ENCODE peak calls at places on chromosomes 3 and 15, in four cellular contexts. One of them, this sample, is unnamed.

GRCh38 chr15:67882487-67883227 is 42.8 kb upstream of the RNU6-1 start:
- DNase-seq in stimulated activated CD4-positive, alpha-beta T cell treated with anti-CD3 and anti-CD28 coated beads, Interleukin-1b, Interleukin-23, amount 100 ng/mL, for 48 hours: no peak
- DNase-seq in mesenteric fat pad: no peak
- DNase-seq in fibroblast of pulmonary artery: peak; percentile 45
- DNase-seq in this sample: no peak

GRCh38 chr3:153043729-153044314 is 118.2 kb upstream of the RAP2B start:
- DNase-seq in stimulated activated CD4-positive, alpha-beta T cell treated with anti-CD3 and anti-CD28 coated beads, Interleukin-1b, Interleukin-23, amount 100 ng/mL, for 48 hours: no peak
- DNase-seq in mesenteric fat pad: no peak
- DNase-seq in fibroblast of pulmonary artery: peak; percentile 76
- DNase-seq in this sample: no peak

GRCh38 chr3:2061360-2061759 is 37.3 kb upstream of the CNTN4 start:
- DNase-seq in stimulated activated CD4-positive, alpha-beta T cell treated with anti-CD3 and anti-CD28 coated beads, Interleukin-1b, Interleukin-23, amount 100 ng/mL, for 48 hours: no peak
- DNase-seq in mesenteric fat pad: no peak
- DNase-seq in fibroblast of pulmonary artery: no peak
- DNase-seq in this sample: no peak

GRCh38 chr15:84819291-84819768 is 2.2 kb downstream of the ALPK3 start:
- DNase-seq in stimulated activated CD4-positive, alpha-beta T cell treated with anti-CD3 and anti-CD28 coated beads, Interleukin-1b, Interleukin-23, amount 100 ng/mL, for 48 hours: no peak
- DNase-seq in mesenteric fat pad: peak; percentile 57
- DNase-seq in fibroblast of pulmonary artery: no peak
- DNase-seq in this sample: no peak

GRCh38 chr3:110577856-110578255 is 493.8 kb upstream of the NECTIN3 start:
- DNase-seq in stimulated activated CD4-positive, alpha-beta T cell treated with anti-CD3 and anti-CD28 coated beads, Interleukin-1b, Interleukin-23, amount 100 ng/mL, for 48 hours: no peak
- DNase-seq in mesenteric fat pad: no peak
- DNase-seq in fibroblast of pulmonary artery: no peak
- DNase-seq in this sample: no peak

GRCh38 chr3:197021231-197021630 is 8.4 kb downstream of the MELTF start:
- DNase-seq in stimulated activated CD4-positive, alpha-beta T cell treated with anti-CD3 and anti-CD28 coated beads, Interleukin-1b, Interleukin-23, amount 100 ng/mL, for 48 hours: no peak
- DNase-seq in mesenteric fat pad: peak; percentile 79
- DNase-seq in fibroblast of pulmonary artery: no peak
- DNase-seq in this sample: no peak

GRCh38 chr3:50340404-50341329 is at the start of gene RASSF1:
- DNase-seq in stimulated activated CD4-positive, alpha-beta T cell treated with anti-CD3 and anti-CD28 coated beads, Interleukin-1b, Interleukin-23, amount 100 ng/mL, for 48 hours: peak; percentile 60
- DNase-seq in mesenteric fat pad: peak; percentile 94
- DNase-seq in fibroblast of pulmonary artery: peak; percentile 41
- DNase-seq in this sample: no peak

GRCh38 chr3:181567446-181568075 is 144.2 kb upstream of the SOX2 start:
- DNase-seq in stimulated activated CD4-positive, alpha-beta T cell treated with anti-CD3 and anti-CD28 coated beads, Interleukin-1b, Interleukin-23, amount 100 ng/mL, for 48 hours: no peak
- DNase-seq in mesenteric fat pad: no peak
- DNase-seq in fibroblast of pulmonary artery: peak; percentile 1
- DNase-seq in this sample: no peak

GRCh38 chr3:177050466-177051237 is 146.6 kb downstream of the TBL1XR1 start:
- DNase-seq in stimulated activated CD4-positive, alpha-beta T cell treated with anti-CD3 and anti-CD28 coated beads, Interleukin-1b, Interleukin-23, amount 100 ng/mL, for 48 hours: no peak
- DNase-seq in mesenteric fat pad: no peak
- DNase-seq in fibroblast of pulmonary artery: peak; percentile 73
- DNase-seq in this sample: no peak